ENCODE peak calls at places on chromosome 3, in five cellular contexts. U is neural progenitor cell, S is OCI-LY7, M is pancreas, Y is psoas muscle. R is an unnamed sample. For H3K4me1, the result is how much of the 10 kb centered on the place peaks cover.

GRCh38 chr3:105233056-105233455 is 133.7 kb upstream of the ALCAM start:
- DNase-seq in U (no peak), S (no peak), M (no peak), Y (no peak), R (no peak)

GRCh38 chr3:13133011-13133410 is 59.8 kb upstream of the IQSEC1 start:
- DNase-seq in U (no peak), S (no peak), M (no peak), Y (no peak), R (no peak)

GRCh38 chr3:10352146-10352911 is 31.4 kb upstream of the SEC13 start:
- DNase-seq in U (no peak), S (no peak), M (no peak), Y (no peak), R (no peak)

GRCh38 chr3:134350861-134351311 is 23.4 kb downstream of the AMOTL2 start:
- DNase-seq in U (no peak), S (no peak), M (peak), Y (peak), R (peak)

GRCh38 chr3:16849240-16849639 is 35.5 kb upstream of the PLCL2 start:
- DNase-seq in U (peak), S (peak), M (no peak), Y (peak), R (peak)

GRCh38 chr3:123778525-123778924 is 105.6 kb downstream of the MYLK start:
- DNase-seq in U (no peak), S (no peak), M (no peak), Y (no peak), R (no peak)

GRCh38 chr3:14564741-14565140 is 24.6 kb upstream of the GRIP2 start:
- DNase-seq in U (no peak), S (no peak), M (no peak), Y (no peak), R (no peak)

GRCh38 chr3:132180337-132180791 is 136.8 kb upstream of the ACP3 start:
- DNase-seq in U (peak), S (peak), M (no peak), Y (no peak), R (no peak)

GRCh38 chr3:141600331-141600730 is 113.5 kb downstream of the RASA2 start:
- DNase-seq in U (no peak), S (no peak), M (no peak), Y (no peak), R (no peak)

GRCh38 chr3:190444576-190445145 is 5.0 kb downstream of the TMEM207 start:
- DNase-seq in U (no peak), S (no peak), M (no peak), Y (no peak), R (no peak)

GRCh38 chr3:10552631-10552943 is 47.2 kb upstream of the ATP2B2 start:
- DNase-seq in U (no peak), S (no peak), M (no peak), Y (no peak), R (no peak)

GRCh38 chr3:5576277-5577011 is 388.9 kb downstream of the EDEM1 start:
- DNase-seq in U (no peak), S (no peak), M (no peak), Y (no peak), R (no peak)

GRCh38 chr3:61778095-61778494 is 216.7 kb downstream of the PTPRG start:
- DNase-seq in U (peak), S (no peak), M (no peak), Y (no peak), R (no peak)

GRCh38 chr3:39189648-39190269 is 2.6 kb downstream of the XIRP1 start:
- DNase-seq in U (peak), S (peak), M (peak), Y (no peak), R (peak)

GRCh38 chr3:186365202-186365974 is 3.4 kb upstream of the DGKG start:
- DNase-seq in U (no peak), S (no peak), M (peak), Y (no peak), R (no peak)

GRCh38 chr3:194130211-194130610 is 5.7 kb upstream of the HES1 start:
- DNase-seq in U (no peak), S (no peak), M (no peak), Y (no peak), R (no peak)

GRCh38 chr3:88626426-88627120 is 476.8 kb downstream of the C3orf38 start:
- DNase-seq in U (no peak), S (no peak), M (peak), Y (no peak), R (no peak)

GRCh38 chr3:65950340-65951326 is 88.1 kb downstream of the MAGI1 start:
- DNase-seq in U (peak), S (no peak), M (no peak), Y (no peak), R (no peak)

GRCh38 chr3:177968891-177969290 is 567.3 kb upstream of the KCNMB2 start:
- DNase-seq in U (no peak), S (no peak), M (no peak), Y (no peak), R (no peak)

GRCh38 chr3:77464106-77464688 is 424.3 kb downstream of the ROBO2 start:
- DNase-seq in U (no peak), S (no peak), M (no peak), Y (no peak), R (no peak)

GRCh38 chr3:151553873-151554272 is 93.0 kb upstream of the IGSF10 start:
- DNase-seq in U (no peak), S (no peak), M (no peak), Y (peak), R (no peak)

GRCh38 chr3:194995922-194996321 is 275.0 kb downstream of the XXYLT1 start:
- DNase-seq in U (no peak), S (no peak), M (no peak), Y (no peak), R (no peak)

GRCh38 chr3:42090973-42091731 is at the start of gene TRAK1:
- DNase-seq in U (no peak), S (no peak), M (no peak), Y (no peak), R (no peak)

GRCh38 chr3:14405886-14406238 is 3.5 kb downstream of the SLC6A6 start:
- DNase-seq in U (no peak), S (no peak), M (no peak), Y (no peak), R (peak)

GRCh38 chr3:190696777-190697501 is 165.6 kb downstream of the GMNC start:
- DNase-seq in U (peak), S (peak), M (no peak), Y (no peak), R (no peak)

GRCh38 chr3:58434990-58435389 is 1.4 kb upstream of the PDHB start:
- DNase-seq in U (peak), S (no peak), M (no peak), Y (no peak), R (no peak)

GRCh38 chr3:101999177-101999778 is 150.0 kb downstream of the NFKBIZ start:
- DNase-seq in U (no peak), S (no peak), M (no peak), Y (no peak), R (no peak)

GRCh38 chr3:88059380-88060160 is 515 bp downstream of the ZNF654 start:
- DNase-seq in U (peak), S (no peak), M (no peak), Y (no peak), R (no peak)

GRCh38 chr3:23760325-23760724 is 45.4 kb upstream of the UBE2E1 start:
- DNase-seq in U (no peak), S (peak), M (no peak), Y (no peak), R (no peak)

GRCh38 chr3:158770254-158771017 is 31.4 kb upstream of the MFSD1 start:
- DNase-seq in U (no peak), S (no peak), M (no peak), Y (no peak), R (no peak)

GRCh38 chr3:149623819-149624218 is 34.0 kb downstream of the WWTR1 start:
- DNase-seq in U (no peak), S (no peak), M (no peak), Y (no peak), R (no peak)

GRCh38 chr3:22537560-22537959 is 665.6 kb upstream of the UBE2E2 start:
- DNase-seq in U (no peak), S (no peak), M (no peak), Y (no peak), R (no peak)

GRCh38 chr3:127363171-127363570 is 75.3 kb upstream of the PRR20G start:
- DNase-seq in U (no peak), S (no peak), M (no peak), Y (no peak), R (no peak)

GRCh38 chr3:186138272-186138981 is 29.5 kb upstream of the ETV5 start:
- DNase-seq in U (no peak), S (no peak), M (peak), Y (no peak), R (no peak)

GRCh38 chr3:38124324-38125122 is 12.4 kb downstream of the ACAA1 start:
- DNase-seq in U (no peak), S (no peak), M (no peak), Y (no peak), R (no peak)

GRCh38 chr3:65177879-65178484 is 490.2 kb upstream of the ADAMTS9 start:
- DNase-seq in U (no peak), S (no peak), M (no peak), Y (no peak), R (no peak)

GRCh38 chr3:197117107-197117506 is 87.5 kb upstream of the MELTF start:
- DNase-seq in U (no peak), S (no peak), M (no peak), Y (no peak), R (no peak)

GRCh38 chr3:42631650-42632049 is 21.8 kb upstream of the ZBTB47 start:
- DNase-seq in U (no peak), S (no peak), M (no peak), Y (no peak), R (no peak)

GRCh38 chr3:15708882-15709677 is 88.7 kb downstream of the ANKRD28 start:
- DNase-seq in U (no peak), S (no peak), M (no peak), Y (no peak), R (no peak)

DNA sequence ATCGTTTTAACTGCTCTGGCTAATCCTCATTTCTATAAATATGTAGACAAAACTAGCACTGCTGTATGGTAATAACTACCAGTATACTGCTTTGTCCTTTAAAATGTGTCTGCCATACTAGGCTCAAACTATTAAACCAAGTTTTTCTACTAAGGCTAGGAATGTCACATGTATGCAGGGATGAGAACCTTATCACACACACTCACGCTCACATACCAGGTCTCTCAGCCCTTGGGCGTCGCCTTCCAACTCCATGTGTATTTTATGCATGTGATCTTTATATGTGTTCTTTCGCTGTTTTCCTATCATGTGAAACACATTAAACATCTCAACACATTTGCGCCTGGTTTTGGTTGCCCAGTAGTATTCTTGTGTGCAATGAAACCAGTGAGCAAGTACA is 32.6 kb downstream of the ATP2C1 start:
- DNase-seq in U (no peak), S (no peak), M (no peak), Y (no peak), R (no peak)
- H3K4me1 ChIP-seq in U (under half), S (under half), M (under half), Y (under half), R (under half)

DNA sequence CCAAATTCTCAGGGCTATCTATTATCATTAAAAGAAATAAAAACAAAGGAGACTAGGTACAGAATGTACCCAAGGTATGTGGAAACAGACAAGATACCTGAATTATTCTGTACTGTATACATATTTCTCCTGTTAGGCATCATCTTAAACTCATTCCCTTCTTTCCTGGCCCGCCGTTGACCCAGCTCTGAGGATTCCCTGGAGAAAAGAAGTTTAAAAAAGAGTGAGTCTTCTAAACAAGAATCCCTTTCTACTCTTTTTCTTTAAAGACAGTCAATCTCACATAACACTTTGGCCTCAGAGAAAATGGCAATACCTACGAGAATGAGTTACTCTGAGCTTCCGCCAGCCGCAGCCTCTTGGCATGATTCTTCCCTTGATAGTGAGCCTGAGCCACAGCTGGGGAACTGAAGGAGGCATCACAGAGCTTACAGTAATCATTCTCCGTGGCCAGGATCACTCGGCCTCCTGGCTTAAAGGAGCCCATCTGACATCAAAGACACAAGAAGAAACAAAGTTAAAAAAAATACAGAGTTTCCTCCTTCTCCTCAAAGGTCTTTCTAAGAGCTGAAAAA is 44.2 kb downstream of the ZMAT3 start:
- DNase-seq in U (peak), S (no peak), M (no peak), Y (no peak), R (no peak)
- TF ChIP-seq CTCF in U (no peak), S (no peak), M (no peak), Y (no peak), R (no peak)

GRCh38 chr3:107630779-107631178 is 108.0 kb downstream of the BBX start:
- DNase-seq in U (no peak), S (no peak), M (no peak), Y (no peak), R (no peak)
- H3K4me1 ChIP-seq in U (under half), S (under half), M (under half), Y (under half), R (under half)

GRCh38 chr3:168620854-168621253 is 525.1 kb upstream of the GOLIM4 start:
- DNase-seq in U (peak), S (peak), M (peak), Y (no peak), R (no peak)
- TF ChIP-seq CTCF in U (peak), S (peak), M (peak), Y (no peak), R (no peak)